ENCODE peak calls at places on chromosomes 6 and 20, in seven cellular contexts. Q is HepG2, P is endodermal cell, I is iris pigment epithelial cell, Z is non-pigmented ciliary epithelial cell, N is tibial nerve, U is activated gamma-delta T cell treated with Interleukin-2 at 50 U/mL for 16 hours. J is an unnamed sample.

GRCh38 chr6:14897836-14898235 is 348.0 kb upstream of the JARID2 start:
- DNase-seq in Q (no peak), P (no peak), I (no peak), Z (no peak), N (no peak), U (no peak), J (no peak)

GRCh38 chr6:130390890-130391289 is 25.1 kb downstream of the TMEM200A start:
- DNase-seq in Q (no peak), P (no peak), I (no peak), Z (no peak), N (no peak), U (no peak), J (no peak)

GRCh38 chr6:22848121-22848520 is 278.8 kb downstream of the HDGFL1 start:
- DNase-seq in Q (no peak), P (no peak), I (no peak), Z (no peak), N (no peak), U (no peak), J (no peak)

GRCh38 chr20:36175475-36175995 is 21.0 kb downstream of the EPB41L1 start:
- DNase-seq in Q (no peak), P (no peak), I (no peak), Z (no peak), N (no peak), U (no peak), J (no peak)

GRCh38 chr20:46890682-46891081 is 4.0 kb upstream of the EYA2 start:
- DNase-seq in Q (no peak), P (no peak), I (no peak), Z (no peak), N (no peak), U (no peak), J (no peak)

GRCh38 chr6:7146079-7146828 is 38.5 kb downstream of the RREB1 start:
- DNase-seq in Q (peak), P (peak), I (peak), Z (peak), N (no peak), U (no peak), J (peak)

GRCh38 chr6:42915737-42916136 is at the start of gene PTCRA:
- DNase-seq in Q (no peak), P (no peak), I (no peak), Z (no peak), N (no peak), U (no peak), J (no peak)

GRCh38 chr6:15160812-15161211 is 85.1 kb upstream of the JARID2 start:
- DNase-seq in Q (no peak), P (no peak), I (no peak), Z (no peak), N (no peak), U (no peak), J (no peak)

GRCh38 chr20:1815502-1816085 is 79.6 kb upstream of the SIRPA start:
- DNase-seq in Q (no peak), P (no peak), I (no peak), Z (no peak), N (no peak), U (no peak), J (no peak)

GRCh38 chr6:169045486-169045885 is 208.2 kb downstream of the THBS2 start:
- DNase-seq in Q (no peak), P (no peak), I (no peak), Z (no peak), N (no peak), U (no peak), J (no peak)

GRCh38 chr6:53854843-53855567 is 60.2 kb downstream of the LRRC1 start:
- DNase-seq in Q (peak), P (no peak), I (no peak), Z (no peak), N (no peak), U (no peak), J (no peak)

GRCh38 chr20:40257763-40258162 is 431.3 kb downstream of the MAFB start:
- DNase-seq in Q (no peak), P (no peak), I (no peak), Z (no peak), N (no peak), U (no peak), J (no peak)

GRCh38 chr6:133553652-133554051 is 312.5 kb downstream of the EYA4 start:
- DNase-seq in Q (peak), P (peak), I (peak), Z (peak), N (no peak), U (no peak), J (peak)

GRCh38 chr6:113908801-113909200 is 51.7 kb downstream of the MARCKS start:
- DNase-seq in Q (no peak), P (no peak), I (peak), Z (no peak), N (no peak), U (no peak), J (peak)

GRCh38 chr6:26660096-26660425 is 515 bp upstream of the ZNF322 start:
- DNase-seq in Q (peak), P (no peak), I (peak), Z (peak), N (no peak), U (no peak), J (peak)

GRCh38 chr20:2167122-2167521 is 65.5 kb downstream of the STK35 start:
- DNase-seq in Q (no peak), P (no peak), I (no peak), Z (no peak), N (no peak), U (no peak), J (no peak)